ENCODE peak calls at places on chromosomes 13 and 19, in nine cellular contexts. W is mammary epithelial cell; C is suprapubic skin; D is HepG2; G is naive thymus-derived CD4-positive, alpha-beta T cell; Y is HAP-1; O is effector memory CD4-positive, alpha-beta T cell; H is heart left ventricle; A is neuronal stem cell. M is an unnamed sample.

GRCh38 chr19:11321206-11322126 is 18.0 kb downstream of the RAB3D start:
- DNase-seq in H (no peak), O (no peak), Y (no peak), W (no peak), G (no peak), A (no peak), D (no peak), C (no peak), M (no peak)

GRCh38 chr19:519449-519865 is 12.1 kb upstream of the CDC34 start:
- DNase-seq in G (no peak), Y (no peak), O (no peak), C (no peak), H (no peak), A (no peak), W (no peak), D (no peak), M (no peak)

GRCh38 chr13:42539670-42540069 is 34.3 kb upstream of the TNFSF11 start:
- DNase-seq in D (no peak), G (no peak), C (no peak), Y (no peak), A (no peak), W (peak; percentile 59), O (no peak), H (no peak), M (no peak)

GRCh38 chr13:114229486-114229885 is 5.2 kb upstream of the CDC16 start:
- DNase-seq in A (no peak), G (no peak), W (no peak), H (no peak), O (no peak), D (no peak), Y (no peak), C (no peak), M (no peak)

GRCh38 chr19:56720281-56720680 is 48.7 kb upstream of the ZNF835 start:
- DNase-seq in Y (no peak), G (no peak), C (no peak), A (peak; percentile 36), D (peak; percentile 12), O (no peak), H (no peak), W (no peak), M (no peak)

GRCh38 chr19:45569619-45570421 is 14.8 kb downstream of the OPA3 start:
- DNase-seq in C (no peak), Y (peak; percentile 24), W (no peak), D (peak; percentile 45), A (peak; percentile 47), O (no peak), H (peak; percentile 83), G (peak; percentile 33), M (peak; percentile 60)

GRCh38 chr13:43579321-43579720 is 207.5 kb downstream of the ENOX1 start:
- DNase-seq in H (no peak), C (no peak), G (no peak), Y (no peak), W (no peak), O (no peak), A (no peak), D (no peak), M (no peak)

GRCh38 chr19:45601524-45602522 is at the start of gene GPR4:
- DNase-seq in W (no peak), H (peak; percentile 68), G (no peak), D (no peak), C (no peak), O (no peak), Y (no peak), A (no peak), M (no peak)

GRCh38 chr13:56736966-56737365 is 403.8 kb upstream of the PRR20A start:
- DNase-seq in G (no peak), W (no peak), H (no peak), C (no peak), D (no peak), A (no peak), O (no peak), Y (no peak), M (no peak)

GRCh38 chr13:47306991-47307390 is 410.1 kb upstream of the HTR2A start:
- DNase-seq in C (no peak), D (no peak), G (no peak), Y (no peak), H (no peak), A (no peak), W (no peak), O (no peak), M (no peak)

GRCh38 chr13:57045816-57046691 is 94.7 kb upstream of the PRR20A start:
- DNase-seq in G (no peak), D (no peak), Y (peak; percentile 67), H (no peak), O (no peak), A (no peak), W (no peak), C (no peak), M (no peak)

GRCh38 chr13:46721054-46721453 is 75.9 kb downstream of the ESD start:
- DNase-seq in G (peak; percentile 47), O (no peak), Y (peak; percentile 37), H (no peak), A (peak; percentile 23), W (peak; percentile 11), D (peak; percentile 33), C (no peak), M (peak; percentile 23)

GRCh38 chr13:46747031-46747820 is 49.7 kb downstream of the ESD start:
- DNase-seq in C (no peak), A (no peak), O (no peak), D (peak; percentile 24), Y (no peak), G (no peak), H (no peak), W (no peak), M (no peak)

GRCh38 chr19:38913958-38914357 is 2.0 kb upstream of the CCER2 start:
- DNase-seq in W (no peak), G (no peak), Y (no peak), D (no peak), H (no peak), C (no peak), A (no peak), O (no peak), M (no peak)

GRCh38 chr19:38915329-38916321 is 3.6 kb upstream of the CCER2 start:
- DNase-seq in G (no peak), Y (no peak), O (no peak), H (no peak), W (no peak), C (no peak), A (no peak), D (no peak), M (no peak)

GRCh38 chr19:38910488-38910887 is 1.5 kb downstream of the CCER2 start:
- DNase-seq in D (no peak), H (no peak), A (no peak), C (no peak), G (no peak), W (no peak), O (no peak), Y (no peak), M (no peak)

GRCh38 chr19:38911388-38912004 is 490 bp downstream of the CCER2 start:
- DNase-seq in A (no peak), O (no peak), D (no peak), C (no peak), H (no peak), Y (no peak), W (no peak), G (no peak), M (no peak)

DNA sequence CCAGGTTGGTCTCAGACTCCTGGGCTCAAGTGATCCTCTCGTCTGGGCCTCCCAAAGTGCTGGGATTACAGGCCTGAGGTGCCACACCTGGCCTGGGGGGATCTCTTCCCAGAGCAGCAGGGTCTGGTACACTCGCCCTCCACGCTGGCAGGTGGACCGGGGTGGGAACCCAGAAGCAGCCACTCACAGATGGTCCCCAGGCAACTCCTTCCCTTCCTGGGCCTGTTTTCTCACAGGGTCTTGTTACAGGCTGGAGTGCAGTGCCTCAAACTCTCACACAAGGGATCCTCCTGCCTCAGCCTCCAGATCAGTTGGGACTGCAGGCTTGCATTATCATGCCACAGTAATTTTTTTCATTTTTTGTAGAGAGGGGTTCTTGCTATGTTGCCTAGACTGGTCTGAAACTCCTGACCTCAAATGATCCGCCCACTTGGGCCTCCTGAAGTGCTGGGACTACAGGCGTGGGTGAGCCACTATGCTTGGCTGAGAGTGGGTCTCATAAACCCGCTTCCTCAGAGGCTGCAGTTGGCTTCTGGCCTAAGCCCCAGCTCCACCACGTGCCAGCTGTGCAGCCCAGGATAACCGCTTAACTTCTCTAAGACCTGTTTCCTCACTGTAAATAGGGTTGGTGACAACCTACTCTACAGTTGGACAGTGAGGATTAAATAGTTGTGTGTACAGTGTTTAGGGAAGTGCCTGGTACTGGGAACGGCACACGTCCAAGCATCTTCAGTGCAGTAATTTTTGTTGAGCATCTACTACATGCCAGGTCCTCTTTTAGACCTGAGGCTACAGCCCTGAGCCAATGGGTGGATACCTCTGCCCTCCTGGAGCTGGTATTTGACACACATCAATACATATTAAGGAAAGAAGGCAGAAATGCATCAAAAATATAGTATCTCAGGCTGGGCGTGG is 871 bp upstream of the CCER2 start:
- DNase-seq in Y (no peak), O (no peak), D (no peak), A (no peak), W (no peak), C (no peak), G (no peak), H (peak; percentile 51), M (peak; percentile 40)
- H3K4me3 ChIP-seq in Y (no peak overlapping the region), O (no peak overlapping the region), D (no peak overlapping the region), A (no peak overlapping the region), W (no peak overlapping the region), C (no peak overlapping the region), G (no peak overlapping the region), H (no peak overlapping the region), M (no peak overlapping the region)

DNA sequence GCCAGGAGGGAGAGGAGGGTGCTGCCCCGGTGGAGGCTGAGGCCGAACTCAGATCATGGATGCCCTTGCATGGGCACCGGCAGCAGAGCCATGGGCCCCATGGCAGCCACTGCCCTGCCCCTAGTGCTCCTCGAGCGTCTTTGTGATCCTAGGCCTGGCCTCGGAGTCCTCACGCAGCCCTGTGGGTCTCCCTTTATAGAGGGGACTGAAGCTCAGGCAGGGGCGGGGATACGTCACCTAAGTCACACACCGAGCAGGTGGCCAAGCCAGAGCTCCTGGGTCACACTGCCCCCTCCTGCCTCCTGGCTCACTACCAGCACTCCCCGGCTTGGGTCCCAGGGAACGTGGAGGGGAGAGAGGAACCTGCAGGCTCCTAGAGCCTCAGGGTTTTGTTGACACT is 28.7 kb downstream of the DHX34 start:
- DNase-seq in A (no peak), Y (no peak), O (no peak), G (no peak), H (no peak), W (no peak), C (no peak), D (no peak), M (no peak)
- H3K36me3 ChIP-seq in A (peaks cover 65% of the 10 kb centered on the region), Y (peaks cover 77% of the 10 kb centered on the region), O (peaks cover 71% of the 10 kb centered on the region), G (no peaks in the 10 kb centered on the region), H (peaks cover 77% of the 10 kb centered on the region), W (peaks cover 22% of the 10 kb centered on the region), C (peaks cover 98% of the 10 kb centered on the region), D (peaks cover 73% of the 10 kb centered on the region), M (peaks cover 76% of the 10 kb centered on the region)

GRCh38 chr13:27923794-27924528 is 4.2 kb downstream of the PDX1 start:
- DNase-seq in O (no peak), C (no peak), D (no peak), G (no peak), A (peak; percentile 36), H (no peak), Y (no peak), W (no peak), M (no peak)
- H3K9me3 ChIP-seq in O (no peaks in the 10 kb centered on the region), C (no peaks in the 10 kb centered on the region), D (no peaks in the 10 kb centered on the region), G (no peaks in the 10 kb centered on the region), A (no peaks in the 10 kb centered on the region), H (no peaks in the 10 kb centered on the region), Y (peaks cover 7% of the 10 kb centered on the region), W (no peaks in the 10 kb centered on the region), M (no peaks in the 10 kb centered on the region)

DNA sequence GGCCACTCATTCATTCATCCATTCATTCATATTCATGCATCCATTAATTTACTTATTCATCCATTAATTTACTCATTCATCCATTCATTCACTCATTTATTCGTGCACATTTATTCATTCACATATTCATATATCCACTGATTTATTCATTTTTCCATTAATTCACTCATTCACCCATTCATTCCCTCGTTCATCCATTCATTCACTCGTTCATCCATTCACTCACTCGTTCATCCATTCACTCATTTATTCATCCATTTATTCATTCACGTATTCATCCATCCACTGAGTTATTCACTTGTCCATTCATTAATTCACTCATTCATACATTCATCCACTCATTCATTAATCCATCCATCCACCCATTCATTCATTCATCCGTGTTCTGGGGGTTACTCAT is 35.8 kb upstream of the OLFM2 start:
- DNase-seq in H (no peak), A (no peak), G (no peak), W (no peak), D (no peak), Y (no peak), O (no peak), C (no peak), M (no peak)
- H3K4me3 ChIP-seq in H (no peak overlapping the region), A (no peak overlapping the region), G (no peak overlapping the region), W (no peak overlapping the region), D (no peak overlapping the region), Y (no peak overlapping the region), O (no peak overlapping the region), C (no peak overlapping the region), M (no peak overlapping the region)